ENCODE peak calls at places on chromosomes 13 and 19, in eight cellular contexts. T is uterus, M is pancreas, D is psoas muscle, O is OCI-LY7, R is H9, Y is heart right ventricle, U is Caco-2. K is an unnamed sample.

GRCh38 chr19:22609630-22610029 is 24.5 kb upstream of the ZNF492 start:
- DNase-seq in T (no peak), M (no peak), D (no peak), O (no peak), R (no peak), Y (no peak), U (no peak), K (no peak)

GRCh38 chr19:29952127-29952526 is 10.1 kb downstream of the URI1 start:
- DNase-seq in T (no peak), M (no peak), D (no peak), O (no peak), R (no peak), Y (no peak), U (no peak), K (no peak)

GRCh38 chr13:112869202-112870061 is 99.6 kb upstream of the MCF2L start:
- DNase-seq in T (no peak), M (no peak), D (no peak), O (no peak), R (no peak), Y (no peak), U (no peak), K (no peak)

GRCh38 chr19:56751078-56751489 is 79.5 kb upstream of the ZNF835 start:
- DNase-seq in T (peak; percentile 18), M (no peak), D (no peak), O (no peak), R (no peak), Y (no peak), U (no peak), K (peak; percentile 85)

GRCh38 chr13:38637576-38637975 is 49.3 kb upstream of the FREM2 start:
- DNase-seq in T (no peak), M (no peak), D (no peak), O (no peak), R (no peak), Y (no peak), U (peak; percentile 14), K (no peak)

GRCh38 chr19:39304701-39305571 is 8.7 kb downstream of the IFNL1 start:
- DNase-seq in T (no peak), M (no peak), D (no peak), O (no peak), R (no peak), Y (no peak), U (peak; percentile 41), K (no peak)

GRCh38 chr19:367963-368623 is 23.5 kb upstream of the MIER2 start:
- DNase-seq in T (no peak), M (no peak), D (no peak), O (no peak), R (peak; percentile 10), Y (no peak), U (no peak), K (no peak)

GRCh38 chr19:33690461-33691427 is 69.0 kb downstream of the CHST8 start:
- DNase-seq in T (no peak), M (no peak), D (no peak), O (no peak), R (no peak), Y (no peak), U (no peak), K (no peak)

GRCh38 chr19:4566402-4567051 is 7.0 kb upstream of the SEMA6B start:
- DNase-seq in T (no peak), M (no peak), D (no peak), O (no peak), R (no peak), Y (no peak), U (no peak), K (no peak)

GRCh38 chr13:41546372-41547252 is 89.3 kb downstream of the RGCC start:
- DNase-seq in T (no peak), M (no peak), D (no peak), O (no peak), R (no peak), Y (no peak), U (no peak), K (no peak)

GRCh38 chr13:23574421-23574820 is 4.2 kb downstream of the TNFRSF19 start:
- DNase-seq in T (no peak), M (no peak), D (no peak), O (no peak), R (no peak), Y (no peak), U (no peak), K (no peak)

GRCh38 chr19:2782357-2782935 is 627 bp downstream of the SGTA start:
- DNase-seq in T (no peak), M (no peak), D (no peak), O (no peak), R (no peak), Y (no peak), U (no peak), K (no peak)

DNA sequence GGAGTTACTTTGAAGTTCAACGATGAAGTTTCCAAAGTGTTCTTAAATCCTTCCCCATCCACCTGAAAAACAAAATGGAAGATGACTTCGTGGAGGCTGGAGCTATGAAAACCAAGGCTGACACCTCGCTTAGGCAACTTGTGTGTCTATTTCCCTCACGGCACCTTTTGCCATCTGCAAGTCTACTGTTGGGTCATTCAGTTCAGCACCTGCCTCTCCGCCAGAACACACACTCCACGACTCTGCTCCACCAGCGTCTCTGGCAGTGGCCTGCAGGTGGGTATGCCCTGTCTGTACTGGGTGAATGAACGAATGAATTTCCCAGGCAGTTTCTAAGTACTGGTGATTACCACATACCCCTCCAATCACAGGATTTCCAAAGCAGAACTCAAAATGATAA is 9.1 kb downstream of the SAFB2 start:
- DNase-seq in T (no peak), M (no peak), D (no peak), O (no peak), R (no peak), Y (no peak), U (no peak), K (no peak)
- TF ChIP-seq CTCF in T (no peak), M (no peak), D (no peak), O (no peak), R (no peak), Y (no peak), U (no peak), K (no peak)

DNA sequence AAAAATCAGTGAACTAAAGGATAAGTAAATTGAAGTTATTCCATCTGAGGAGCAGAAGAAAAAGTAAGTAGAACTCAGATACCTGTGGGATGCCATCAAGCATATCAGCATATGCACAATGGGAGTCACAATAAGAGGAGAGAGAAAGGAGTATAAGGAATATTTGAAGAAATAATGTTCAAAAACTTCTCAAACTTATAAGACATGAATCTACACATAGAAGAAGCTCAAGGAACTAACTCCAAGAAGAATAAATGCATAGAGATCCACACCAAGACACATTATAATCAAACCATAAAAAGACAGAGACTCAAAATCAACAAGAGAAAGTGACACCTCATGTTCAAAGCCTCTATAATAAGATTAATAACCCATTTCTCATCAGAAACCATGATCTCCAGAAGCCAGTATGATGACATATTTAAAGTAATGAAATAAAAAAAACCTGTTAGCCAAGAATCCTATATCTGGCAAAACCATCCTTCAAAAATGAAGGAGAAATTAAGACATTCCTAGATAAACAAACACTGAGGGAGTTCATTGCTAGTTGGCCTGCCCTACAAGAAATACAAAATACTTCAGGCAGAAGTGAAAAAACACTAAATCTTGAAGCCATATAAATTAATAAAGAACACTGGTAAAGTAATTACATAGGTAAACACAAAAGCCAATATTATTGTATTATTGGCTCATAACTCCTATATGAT is 3.8 kb upstream of the ZNF233 start:
- DNase-seq in T (no peak), M (no peak), D (no peak), O (no peak), R (no peak), Y (no peak), U (no peak), K (no peak)
- H3K9me3 ChIP-seq in T (no peaks in the 10 kb centered on the region), M (peaks cover 4% of the 10 kb centered on the region), D (peaks cover 88% of the 10 kb centered on the region), O (no peaks in the 10 kb centered on the region), R (peaks cover 5% of the 10 kb centered on the region), Y (peaks cover 74% of the 10 kb centered on the region), U (peaks cover 16% of the 10 kb centered on the region), K (peaks cover 28% of the 10 kb centered on the region)

GRCh38 chr19:12247644-12248222 is 47.0 kb downstream of the ZNF44 start:
- DNase-seq in T (no peak), M (no peak), D (no peak), O (no peak), R (no peak), Y (no peak), U (no peak), K (no peak)

DNA sequence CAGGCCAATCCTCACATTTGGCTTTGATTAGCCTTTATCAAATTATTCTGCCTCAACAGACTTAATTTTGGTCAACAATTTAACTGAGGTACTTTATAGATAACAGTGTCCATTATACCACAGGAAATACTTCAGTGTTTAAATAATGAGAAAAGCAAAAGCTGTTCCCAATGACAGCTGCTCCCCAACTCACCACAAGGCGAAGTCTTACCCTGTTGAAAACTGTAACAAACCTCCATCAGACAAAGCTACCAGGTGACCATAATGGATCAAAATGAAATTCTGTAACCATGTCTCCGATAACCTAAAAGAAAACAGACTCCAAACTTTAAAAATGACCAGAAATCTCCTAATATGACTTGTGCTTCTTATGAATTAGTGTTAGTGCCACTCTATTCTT is 50.3 kb downstream of the ZNF44 start:
- DNase-seq in T (no peak), M (no peak), D (no peak), O (peak; percentile 20), R (no peak), Y (no peak), U (no peak), K (no peak)
- TF ChIP-seq CTCF in T (no peak), M (no peak), D (no peak), O (peak; percentile 67), R (peak; percentile 55), Y (peak; percentile 11), U (peak; percentile 30), K (no peak)

DNA sequence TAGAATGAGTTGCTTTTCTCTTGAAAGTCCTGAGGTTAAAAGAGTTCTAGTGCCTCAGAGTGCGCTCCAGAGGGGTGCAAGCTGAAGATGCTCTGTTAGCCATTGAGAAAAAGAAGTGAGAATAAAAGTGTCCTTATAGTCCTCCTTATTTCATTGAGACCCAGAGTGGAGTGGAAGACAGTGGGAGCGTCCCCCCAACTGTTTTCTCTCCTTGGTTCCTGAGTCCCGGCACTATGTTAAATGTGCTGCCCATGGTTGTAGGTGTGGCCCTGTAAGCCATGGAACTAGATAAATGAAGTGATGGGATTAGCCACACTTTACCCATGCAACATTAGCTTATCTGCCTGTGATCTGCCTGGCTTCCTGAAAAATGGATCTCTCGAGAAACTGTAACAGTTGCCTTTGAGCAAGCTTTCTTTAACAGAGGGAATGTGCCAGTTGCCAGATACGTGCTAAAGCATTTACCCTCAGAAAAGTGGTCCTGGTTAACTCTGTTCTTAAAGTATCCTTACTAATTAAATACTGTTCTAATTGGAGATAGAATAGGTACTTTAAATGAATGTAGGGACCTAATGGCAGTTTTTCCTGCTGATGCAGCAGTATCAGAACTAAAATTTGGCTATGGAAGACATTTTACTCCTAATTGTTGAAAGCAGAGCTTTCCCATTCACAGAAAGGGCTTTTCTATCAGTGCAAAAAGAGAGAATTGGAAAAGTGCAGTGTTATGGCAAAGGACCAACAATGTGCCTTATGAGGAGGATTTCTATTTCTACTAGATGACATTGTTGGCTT is 21.4 kb upstream of the PSG9 start:
- DNase-seq in T (no peak), M (no peak), D (no peak), O (peak; percentile 41), R (no peak), Y (no peak), U (peak; percentile 60), K (no peak)
- H3K9me3 ChIP-seq in T (no peaks in the 10 kb centered on the region), M (no peaks in the 10 kb centered on the region), D (peaks cover 21% of the 10 kb centered on the region), O (peaks cover 15% of the 10 kb centered on the region), R (peaks cover 20% of the 10 kb centered on the region), Y (peaks cover 40% of the 10 kb centered on the region), U (peaks cover 7% of the 10 kb centered on the region), K (no peaks in the 10 kb centered on the region)

K was measured in adrenal gland.